ENCODE peak calls at places on chromosomes 12 and 14, in four cellular contexts. F, K, D and P are unnamed samples.

GRCh38 chr12:52235822-52236291 is 2.8 kb downstream of the KRT7 start:
- DNase-seq in F (no peak), D (peak), K (no peak), P (no peak)

GRCh38 chr14:55938249-55938791 is 179.9 kb upstream of the PELI2 start:
- DNase-seq in D (no peak), F (no peak), K (no peak), P (peak)

GRCh38 chr12:70880744-70881143 is 39.8 kb downstream of the PTPRR start:
- DNase-seq in D (no peak), K (no peak), F (no peak), P (no peak)

GRCh38 chr12:54126696-54127537 is 61.9 kb downstream of the SMUG1 start:
- DNase-seq in F (no peak), D (peak), K (no peak), P (no peak)

GRCh38 chr12:101772019-101772774 is 32.9 kb upstream of the SYCP3 start:
- DNase-seq in D (no peak), F (no peak), K (no peak), P (no peak)

GRCh38 chr14:68690106-68690960 is 102.5 kb downstream of the ZFP36L1 start:
- DNase-seq in D (peak), K (no peak), F (no peak), P (no peak)

GRCh38 chr12:26266881-26267280 is 71.5 kb downstream of the SSPN start:
- DNase-seq in F (no peak), D (no peak), K (no peak), P (no peak)

GRCh38 chr12:19299765-19300164 is 139.5 kb upstream of the AEBP2 start:
- DNase-seq in K (no peak), D (peak), F (peak), P (no peak)

GRCh38 chr14:89956294-89957009 is 725 bp downstream of the TDP1 start:
- DNase-seq in K (peak), D (peak), F (peak), P (peak)

GRCh38 chr14:89954045-89955021 is at the start of gene EFCAB11:
- DNase-seq in F (peak), K (peak), D (peak), P (peak)

GRCh38 chr14:89955022-89955414 is 488 bp upstream of the EFCAB11 start:
- DNase-seq in D (no peak), F (no peak), K (no peak), P (no peak)

GRCh38 chr14:89953602-89954001 is 928 bp downstream of the EFCAB11 start:
- DNase-seq in F (no peak), K (no peak), D (no peak), P (no peak)

GRCh38 chr14:89955418-89956293 is at the start of gene TDP1:
- DNase-seq in D (peak), F (peak), K (peak), P (peak)
- TF ChIP-seq POLR2A in D (peak), F (peak), K (peak), P (peak)

GRCh38 chr12:126312457-126312856 is 1247.2 kb downstream of the AACS start:
- DNase-seq in F (no peak), K (no peak), D (no peak), P (no peak)
- H3K27ac ChIP-seq in F (no peak), K (no peak), D (no peak), P (no peak)

DNA sequence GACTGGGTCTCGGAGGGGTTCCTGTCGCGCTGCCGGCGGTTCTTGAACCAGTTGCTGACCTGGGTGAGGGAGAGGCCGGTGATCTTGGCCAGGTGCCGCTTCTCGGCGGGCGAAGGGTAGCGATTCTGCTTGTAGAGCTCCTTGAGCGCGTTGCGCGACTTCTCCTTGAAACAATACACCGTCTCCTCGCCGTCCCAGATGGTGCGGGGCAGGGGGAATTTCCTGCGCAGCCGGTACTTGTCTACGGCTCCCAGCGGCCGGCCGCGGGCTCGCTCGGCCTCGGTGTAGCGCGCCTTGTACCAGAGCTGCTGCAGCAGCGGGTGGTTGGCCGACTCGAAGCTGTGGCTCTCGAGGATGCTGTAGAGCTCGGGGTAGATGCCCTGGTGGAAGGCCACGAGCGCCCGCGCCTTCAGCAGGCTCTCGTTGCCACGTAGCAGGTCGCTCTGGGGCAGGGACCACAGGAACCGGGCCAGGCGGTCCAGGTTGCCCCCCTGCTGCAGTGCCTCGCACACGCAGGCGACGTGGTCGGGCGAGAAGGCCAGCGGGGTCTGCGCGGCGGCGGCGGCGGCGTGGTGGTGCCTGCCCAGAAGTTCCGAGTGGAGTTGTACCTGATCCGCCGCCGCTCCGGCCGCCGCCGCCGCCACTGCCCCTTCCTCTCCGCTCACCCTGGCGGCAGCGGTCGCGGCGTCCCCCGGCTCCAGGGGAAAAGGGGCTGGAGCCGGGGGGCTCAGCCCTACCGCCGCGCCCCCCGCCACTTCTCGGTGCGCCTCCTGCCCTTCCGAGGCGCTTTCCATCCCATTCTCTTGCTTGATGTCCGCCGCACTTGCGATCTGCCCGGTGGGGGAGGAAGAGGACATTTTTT is 702 bp downstream of the SIX4 start:
- DNase-seq in F (no peak), K (peak), D (peak), P (peak)
- TF ChIP-seq POLR2AphosphoS5 in F (peak), K (no peak), D (no peak), P (no peak)

GRCh38 chr12:50763637-50764115 is at the start of gene ATF1:
- DNase-seq in D (peak), K (peak), F (peak), P (peak)
- TF ChIP-seq POLR2A in D (peak), K (peak), F (peak), P (peak)

GRCh38 chr14:59424707-59425106 is 40.5 kb downstream of the GPR135 start:
- DNase-seq in K (no peak), D (no peak), F (no peak), P (no peak)

GRCh38 chr14:59427653-59428578 is 37.3 kb downstream of the GPR135 start:
- DNase-seq in F (no peak), K (no peak), D (peak), P (no peak)

GRCh38 chr14:59425322-59425945 is 39.7 kb downstream of the GPR135 start:
- DNase-seq in D (no peak), F (no peak), K (no peak), P (no peak)

GRCh38 chr14:59429798-59430197 is 35.4 kb downstream of the GPR135 start:
- DNase-seq in F (no peak), K (no peak), D (no peak), P (no peak)

DNA sequence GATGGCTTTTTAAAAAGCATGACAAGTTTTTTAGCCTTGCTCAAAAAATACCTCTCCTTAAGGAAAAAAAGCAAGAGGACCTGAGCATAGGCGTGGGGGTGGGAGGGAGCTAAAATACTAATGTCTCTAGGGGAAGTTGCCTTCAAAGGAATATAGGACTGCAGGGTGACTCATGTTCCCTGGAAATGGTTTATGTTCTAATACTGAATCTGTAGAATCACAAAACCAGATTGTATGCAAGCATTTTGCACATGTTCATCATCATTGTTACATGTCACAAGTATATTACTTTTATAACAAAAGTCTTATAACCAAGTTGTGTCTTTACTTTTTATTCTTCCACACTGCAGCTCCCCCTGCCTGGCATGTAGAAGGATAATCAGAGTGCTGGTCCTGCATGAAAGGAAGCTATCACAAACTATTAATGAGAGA is 36.6 kb downstream of the GPR135 start:
- DNase-seq in F (no peak), K (no peak), D (no peak), P (no peak)
- H3K27ac ChIP-seq in F (no peak), K (no peak), D (no peak), P (peak)

GRCh38 chr12:16189849-16190248 is 87.6 kb downstream of the SLC15A5 start:
- DNase-seq in K (peak), F (no peak), D (no peak), P (no peak)
- TF ChIP-seq POLR2AphosphoS5 in K (no peak), F (no peak), D (no peak), P (no peak)